ENCODE peak calls at places on chromosomes 11 and 22, in nine cellular contexts. W, J, Z, O, M, N, L, K and A are unnamed samples.

GRCh38 chr11:96204721-96205459 is 138.1 kb downstream of the MAML2 start:
- DNase-seq in W (no peak), J (no peak), Z (no peak), O (no peak), M (no peak), N (no peak), L (no peak), K (no peak), A (no peak)

GRCh38 chr11:3616721-3617460 is 24.9 kb downstream of the ART5 start:
- DNase-seq in W (no peak), J (no peak), Z (no peak), O (peak), M (no peak), N (no peak), L (no peak), K (no peak), A (no peak)

GRCh38 chr11:1559103-1559951 is 12.7 kb downstream of the DUSP8 start:
- DNase-seq in W (peak), J (no peak), Z (peak), O (peak), M (no peak), N (no peak), L (no peak), K (no peak), A (peak)

GRCh38 chr11:79160786-79161403 is 279.9 kb downstream of the TENM4 start:
- DNase-seq in W (no peak), J (no peak), Z (peak), O (no peak), M (peak), N (no peak), L (no peak), K (no peak), A (no peak)

GRCh38 chr11:77557553-77557952 is 32.2 kb upstream of the AQP11 start:
- DNase-seq in W (peak), J (peak), Z (no peak), O (no peak), M (peak), N (peak), L (no peak), K (no peak), A (peak)

GRCh38 chr22:25232301-25232700 is 12.9 kb downstream of the CRYBB2 start:
- DNase-seq in W (no peak), J (no peak), Z (no peak), O (no peak), M (no peak), N (no peak), L (no peak), K (no peak), A (no peak)

GRCh38 chr22:40400173-40400572 is 29.8 kb downstream of the SGSM3 start:
- DNase-seq in W (no peak), J (no peak), Z (no peak), O (no peak), M (peak), N (peak), L (peak), K (no peak), A (no peak)

GRCh38 chr11:117290809-117291396 is at the start of gene BACE1-AS:
- DNase-seq in W (no peak), J (no peak), Z (no peak), O (no peak), M (no peak), N (no peak), L (no peak), K (no peak), A (no peak)

GRCh38 chr11:1194231-1194976 is 28.5 kb upstream of the MUC5B start:
- DNase-seq in W (no peak), J (no peak), Z (no peak), O (peak), M (no peak), N (no peak), L (no peak), K (no peak), A (peak)

GRCh38 chr11:61061081-61061826 is 41.0 kb upstream of the CD5 start:
- DNase-seq in W (no peak), J (no peak), Z (no peak), O (no peak), M (peak), N (no peak), L (peak), K (peak), A (no peak)

GRCh38 chr11:34318111-34319037 is 39.4 kb downstream of the ABTB2 start:
- DNase-seq in W (no peak), J (no peak), Z (peak), O (no peak), M (no peak), N (no peak), L (no peak), K (no peak), A (no peak)

GRCh38 chr22:50700387-50701075 is 27.9 kb downstream of the SHANK3 start:
- DNase-seq in W (no peak), J (peak), Z (no peak), O (peak), M (no peak), N (no peak), L (no peak), K (no peak), A (no peak)

GRCh38 chr22:46551996-46552395 is 14.6 kb upstream of the CELSR1 start:
- DNase-seq in W (no peak), J (no peak), Z (no peak), O (no peak), M (no peak), N (no peak), L (no peak), K (no peak), A (no peak)

GRCh38 chr11:45765836-45766235 is 39.1 kb upstream of the SLC35C1 start:
- DNase-seq in W (no peak), J (no peak), Z (no peak), O (no peak), M (no peak), N (no peak), L (no peak), K (no peak), A (no peak)

GRCh38 chr22:42769574-42770447 is 49.1 kb upstream of the A4GALT start:
- DNase-seq in W (no peak), J (peak), Z (peak), O (peak), M (peak), N (no peak), L (peak), K (no peak), A (no peak)

GRCh38 chr11:19938051-19938856 is 222.0 kb downstream of the DBX1 start:
- DNase-seq in W (peak), J (peak), Z (peak), O (no peak), M (peak), N (no peak), L (peak), K (no peak), A (no peak)

GRCh38 chr11:126332221-126332711 is 23.2 kb upstream of the ST3GAL4 start:
- DNase-seq in W (no peak), J (peak), Z (peak), O (peak), M (no peak), N (no peak), L (no peak), K (no peak), A (no peak)

GRCh38 chr11:118907051-118907748 is 18.5 kb downstream of the BCL9L start:
- DNase-seq in W (peak), J (peak), Z (peak), O (peak), M (peak), N (peak), L (peak), K (peak), A (peak)

GRCh38 chr11:103532133-103532788 is 423.0 kb downstream of the DYNC2H1 start:
- DNase-seq in W (no peak), J (peak), Z (no peak), O (no peak), M (no peak), N (no peak), L (no peak), K (no peak), A (no peak)

GRCh38 chr11:2741377-2742131 is 41.8 kb upstream of the KCNQ1OT1 start:
- DNase-seq in W (no peak), J (no peak), Z (peak), O (peak), M (no peak), N (no peak), L (no peak), K (no peak), A (no peak)

GRCh38 chr11:8604078-8604723 is 10.2 kb upstream of the STK33 start:
- DNase-seq in W (no peak), J (peak), Z (peak), O (peak), M (peak), N (no peak), L (peak), K (no peak), A (peak)

GRCh38 chr11:45646275-45646970 is 19.0 kb downstream of the CHST1 start:
- DNase-seq in W (no peak), J (peak), Z (peak), O (no peak), M (peak), N (no peak), L (peak), K (no peak), A (peak)

GRCh38 chr11:69305885-69306540 is 12.1 kb downstream of the MYEOV start:
- DNase-seq in W (no peak), J (no peak), Z (no peak), O (peak), M (no peak), N (no peak), L (no peak), K (no peak), A (no peak)

GRCh38 chr11:10005955-10006525 is 288.0 kb downstream of the SBF2 start:
- DNase-seq in W (no peak), J (no peak), Z (no peak), O (no peak), M (no peak), N (no peak), L (no peak), K (no peak), A (no peak)

GRCh38 chr22:39129081-39129480 is 23.4 kb downstream of the CBX7 start:
- DNase-seq in W (no peak), J (no peak), Z (no peak), O (no peak), M (no peak), N (no peak), L (no peak), K (no peak), A (no peak)

GRCh38 chr11:96306933-96307747 is 35.9 kb downstream of the MAML2 start:
- DNase-seq in W (no peak), J (peak), Z (peak), O (no peak), M (no peak), N (no peak), L (no peak), K (no peak), A (peak)

GRCh38 chr11:70024036-70024772 is 53.9 kb upstream of the ANO1 start:
- DNase-seq in W (no peak), J (no peak), Z (no peak), O (no peak), M (no peak), N (no peak), L (no peak), K (no peak), A (no peak)